ENCODE peak calls at places on chromosome 13, in four cellular contexts. W, X, G and Z are unnamed samples.

GRCh38 chr13:50627111-50627510 is 216.4 kb downstream of the DLEU7 start:
- DNase-seq in W (no peak), X (no peak), G (no peak), Z (no peak)

GRCh38 chr13:73417012-73417615 is 358.3 kb downstream of the KLF5 start:
- DNase-seq in W (no peak), X (no peak), G (no peak), Z (peak; percentile 21)

GRCh38 chr13:107025991-107026390 is 458.1 kb upstream of the ARGLU1 start:
- DNase-seq in W (no peak), X (no peak), G (no peak), Z (no peak)

GRCh38 chr13:112764028-112764427 is 74.2 kb downstream of the ATP11A start:
- DNase-seq in W (no peak), X (no peak), G (no peak), Z (no peak)

GRCh38 chr13:40206241-40207109 is 460.0 kb downstream of the FOXO1 start:
- DNase-seq in W (no peak), X (no peak), G (no peak), Z (peak; percentile 57)

GRCh38 chr13:102170295-102170694 is 231.6 kb downstream of the FGF14 start:
- DNase-seq in W (no peak), X (no peak), G (no peak), Z (no peak)

GRCh38 chr13:50942630-50943311 is 33.2 kb downstream of the RNASEH2B start:
- DNase-seq in W (no peak), X (no peak), G (no peak), Z (no peak)

GRCh38 chr13:74835579-74835978 is 646.4 kb downstream of the TBC1D4 start:
- DNase-seq in W (no peak), X (no peak), G (no peak), Z (no peak)

GRCh38 chr13:46274094-46274698 is 62.5 kb downstream of the LRRC63 start:
- DNase-seq in W (no peak), X (no peak), G (no peak), Z (no peak)

GRCh38 chr13:112885782-112886268 is 83.2 kb upstream of the MCF2L start:
- DNase-seq in W (no peak), X (no peak), G (peak; percentile 87), Z (no peak)

GRCh38 chr13:90710355-90710754 is 637.1 kb upstream of the MIR17HG start:
- DNase-seq in W (no peak), X (no peak), G (no peak), Z (no peak)

GRCh38 chr13:24864579-24864978 is 100.6 kb downstream of the RNF17 start:
- DNase-seq in W (no peak), X (no peak), G (no peak), Z (no peak)

GRCh38 chr13:79905018-79905417 is 424.1 kb downstream of the NDFIP2 start:
- DNase-seq in W (no peak), X (no peak), G (no peak), Z (no peak)

GRCh38 chr13:102183509-102184182 is 218.2 kb downstream of the FGF14 start:
- DNase-seq in W (no peak), X (no peak), G (no peak), Z (no peak)

GRCh38 chr13:21676611-21677021 is 5.7 kb downstream of the FGF9 start:
- DNase-seq in W (no peak), X (no peak), G (peak; percentile 59), Z (no peak)

GRCh38 chr13:47679391-47679790 is 321.7 kb downstream of the SUCLA2 start:
- DNase-seq in W (no peak), X (no peak), G (no peak), Z (no peak)

GRCh38 chr13:101455863-101456262 is 3.4 kb downstream of the ITGBL1 start:
- DNase-seq in W (no peak), X (no peak), G (no peak), Z (no peak)

GRCh38 chr13:47413112-47413511 is 516.3 kb upstream of the HTR2A start:
- DNase-seq in W (no peak), X (no peak), G (no peak), Z (no peak)

GRCh38 chr13:99231726-99232125 is 26.5 kb downstream of the GPR18 start:
- DNase-seq in W (no peak), X (no peak), G (no peak), Z (peak; percentile 94)

GRCh38 chr13:91185294-91185863 is 162.1 kb upstream of the MIR17HG start:
- DNase-seq in W (no peak), X (no peak), G (no peak), Z (peak; percentile 50)

GRCh38 chr13:99356216-99357089 is 49.3 kb upstream of the GPR183 start:
- DNase-seq in W (peak; percentile 69), X (no peak), G (no peak), Z (peak; percentile 76)

GRCh38 chr13:35908221-35908620 is 223.0 kb downstream of the DCLK1 start:
- DNase-seq in W (no peak), X (no peak), G (no peak), Z (no peak)

GRCh38 chr13:102286326-102286725 is 115.5 kb downstream of the FGF14 start:
- DNase-seq in W (no peak), X (no peak), G (no peak), Z (no peak)

GRCh38 chr13:98937911-98938381 is 39.9 kb downstream of the DOCK9 start:
- DNase-seq in W (no peak), X (no peak), G (no peak), Z (no peak)

GRCh38 chr13:110409581-110409992 is 102.5 kb downstream of the COL4A2 start:
- DNase-seq in W (no peak), X (no peak), G (peak; percentile 18), Z (no peak)

GRCh38 chr13:110640591-110641029 is 25.3 kb downstream of the NAXD start:
- DNase-seq in W (no peak), X (no peak), G (no peak), Z (no peak)